ENCODE peak calls at places on chromosomes 3 and 15, in six cellular contexts. One of them, this sample, is unnamed. For H3K9me3, the result is how much of the 10 kb centered on the place peaks cover.

GRCh38 chr3:105417538-105418289 is 51.0 kb downstream of the ALCAM start:
- DNase-seq in naive thymus-derived CD4-positive, alpha-beta T cell: no peak
- DNase-seq in Panc1: no peak
- DNase-seq in body of pancreas: no peak
- DNase-seq in endothelial cell of umbilical vein: peak
- DNase-seq in testis: no peak
- DNase-seq in this sample: no peak

GRCh38 chr3:9087831-9088413 is 124.7 kb upstream of the RAD18 start:
- DNase-seq in naive thymus-derived CD4-positive, alpha-beta T cell: no peak
- DNase-seq in Panc1: no peak
- DNase-seq in body of pancreas: peak
- DNase-seq in endothelial cell of umbilical vein: no peak
- DNase-seq in testis: no peak
- DNase-seq in this sample: no peak

GRCh38 chr15:60575995-60576394 is 97.1 kb upstream of the ICE2 start:
- DNase-seq in naive thymus-derived CD4-positive, alpha-beta T cell: no peak
- DNase-seq in Panc1: no peak
- DNase-seq in body of pancreas: no peak
- DNase-seq in endothelial cell of umbilical vein: no peak
- DNase-seq in testis: no peak
- DNase-seq in this sample: no peak

GRCh38 chr3:126439968-126440708 is 35.6 kb downstream of the ZXDC start:
- DNase-seq in naive thymus-derived CD4-positive, alpha-beta T cell: no peak
- DNase-seq in Panc1: no peak
- DNase-seq in body of pancreas: no peak
- DNase-seq in endothelial cell of umbilical vein: no peak
- DNase-seq in testis: no peak
- DNase-seq in this sample: no peak

GRCh38 chr15:69808756-69809155 is 289.0 kb downstream of the TLE3 start:
- DNase-seq in naive thymus-derived CD4-positive, alpha-beta T cell: no peak
- DNase-seq in Panc1: no peak
- DNase-seq in body of pancreas: peak
- DNase-seq in endothelial cell of umbilical vein: no peak
- DNase-seq in testis: no peak
- DNase-seq in this sample: no peak

GRCh38 chr3:47890832-47891620 is 88.1 kb downstream of the DHX30 start:
- DNase-seq in naive thymus-derived CD4-positive, alpha-beta T cell: no peak
- DNase-seq in Panc1: no peak
- DNase-seq in body of pancreas: peak
- DNase-seq in endothelial cell of umbilical vein: no peak
- DNase-seq in testis: peak
- DNase-seq in this sample: no peak

GRCh38 chr3:43105597-43106292 is at the start of gene POMGNT2:
- DNase-seq in naive thymus-derived CD4-positive, alpha-beta T cell: peak
- DNase-seq in Panc1: peak
- DNase-seq in body of pancreas: peak
- DNase-seq in endothelial cell of umbilical vein: peak
- DNase-seq in testis: peak
- DNase-seq in this sample: peak

GRCh38 chr3:71903141-71903540 is 118.2 kb upstream of the PROK2 start:
- DNase-seq in naive thymus-derived CD4-positive, alpha-beta T cell: no peak
- DNase-seq in Panc1: no peak
- DNase-seq in body of pancreas: peak
- DNase-seq in endothelial cell of umbilical vein: no peak
- DNase-seq in testis: no peak
- DNase-seq in this sample: no peak

GRCh38 chr3:23800731-23801130 is 5.0 kb upstream of the UBE2E1 start:
- DNase-seq in naive thymus-derived CD4-positive, alpha-beta T cell: no peak
- DNase-seq in Panc1: no peak
- DNase-seq in body of pancreas: no peak
- DNase-seq in endothelial cell of umbilical vein: peak
- DNase-seq in testis: no peak
- DNase-seq in this sample: no peak

GRCh38 chr3:184526158-184526483 is 35.5 kb upstream of the EPHB3 start:
- DNase-seq in naive thymus-derived CD4-positive, alpha-beta T cell: no peak
- DNase-seq in Panc1: no peak
- DNase-seq in body of pancreas: no peak
- DNase-seq in endothelial cell of umbilical vein: no peak
- DNase-seq in testis: no peak
- DNase-seq in this sample: no peak

GRCh38 chr15:38455096-38455495 is 1.2 kb downstream of the FAM98B start:
- DNase-seq in naive thymus-derived CD4-positive, alpha-beta T cell: no peak
- DNase-seq in Panc1: no peak
- DNase-seq in body of pancreas: no peak
- DNase-seq in endothelial cell of umbilical vein: peak
- DNase-seq in testis: no peak
- DNase-seq in this sample: no peak

GRCh38 chr3:52845691-52846426 is 11.0 kb upstream of the MUSTN1 start:
- DNase-seq in naive thymus-derived CD4-positive, alpha-beta T cell: no peak
- DNase-seq in Panc1: no peak
- DNase-seq in body of pancreas: no peak
- DNase-seq in endothelial cell of umbilical vein: no peak
- DNase-seq in testis: no peak
- DNase-seq in this sample: no peak

GRCh38 chr3:101978348-101978747 is 129.0 kb downstream of the NFKBIZ start:
- DNase-seq in naive thymus-derived CD4-positive, alpha-beta T cell: no peak
- DNase-seq in Panc1: no peak
- DNase-seq in body of pancreas: no peak
- DNase-seq in endothelial cell of umbilical vein: no peak
- DNase-seq in testis: no peak
- DNase-seq in this sample: no peak

GRCh38 chr3:53791317-53791716 is 54.9 kb downstream of the CHDH start:
- DNase-seq in naive thymus-derived CD4-positive, alpha-beta T cell: no peak
- DNase-seq in Panc1: no peak
- DNase-seq in body of pancreas: no peak
- DNase-seq in endothelial cell of umbilical vein: no peak
- DNase-seq in testis: no peak
- DNase-seq in this sample: no peak

GRCh38 chr3:73577704-73578103 is 47.0 kb downstream of the PDZRN3 start:
- DNase-seq in naive thymus-derived CD4-positive, alpha-beta T cell: no peak
- DNase-seq in Panc1: no peak
- DNase-seq in body of pancreas: no peak
- DNase-seq in endothelial cell of umbilical vein: no peak
- DNase-seq in testis: no peak
- DNase-seq in this sample: no peak

GRCh38 chr3:18237251-18238005 is 187.7 kb downstream of the SATB1 start:
- DNase-seq in naive thymus-derived CD4-positive, alpha-beta T cell: no peak
- DNase-seq in Panc1: no peak
- DNase-seq in body of pancreas: no peak
- DNase-seq in endothelial cell of umbilical vein: peak
- DNase-seq in testis: no peak
- DNase-seq in this sample: no peak

GRCh38 chr3:35417080-35417479 is 222.2 kb upstream of the ARPP21 start:
- DNase-seq in naive thymus-derived CD4-positive, alpha-beta T cell: no peak
- DNase-seq in Panc1: no peak
- DNase-seq in body of pancreas: no peak
- DNase-seq in endothelial cell of umbilical vein: no peak
- DNase-seq in testis: no peak
- DNase-seq in this sample: no peak

GRCh38 chr3:83193526-83193925 is 1432.1 kb upstream of the GBE1 start:
- DNase-seq in naive thymus-derived CD4-positive, alpha-beta T cell: no peak
- DNase-seq in Panc1: no peak
- DNase-seq in body of pancreas: no peak
- DNase-seq in endothelial cell of umbilical vein: no peak
- DNase-seq in testis: no peak
- DNase-seq in this sample: no peak

GRCh38 chr3:127149621-127150310 is 43.2 kb upstream of the PRR23E start:
- DNase-seq in naive thymus-derived CD4-positive, alpha-beta T cell: no peak
- DNase-seq in Panc1: no peak
- DNase-seq in body of pancreas: no peak
- DNase-seq in endothelial cell of umbilical vein: no peak
- DNase-seq in testis: no peak
- DNase-seq in this sample: no peak

GRCh38 chr3:172285844-172286243 is 162.4 kb downstream of the GHSR start:
- DNase-seq in naive thymus-derived CD4-positive, alpha-beta T cell: no peak
- DNase-seq in Panc1: no peak
- DNase-seq in body of pancreas: no peak
- DNase-seq in endothelial cell of umbilical vein: no peak
- DNase-seq in testis: no peak
- DNase-seq in this sample: no peak

GRCh38 chr3:114104414-114104813 is 47.9 kb downstream of the QTRT2 start:
- DNase-seq in naive thymus-derived CD4-positive, alpha-beta T cell: no peak
- DNase-seq in Panc1: peak
- DNase-seq in body of pancreas: no peak
- DNase-seq in endothelial cell of umbilical vein: no peak
- DNase-seq in testis: no peak
- DNase-seq in this sample: no peak

GRCh38 chr15:88472225-88472624 is 4.7 kb downstream of the MRPS11 start:
- DNase-seq in naive thymus-derived CD4-positive, alpha-beta T cell: no peak
- DNase-seq in Panc1: no peak
- DNase-seq in body of pancreas: no peak
- DNase-seq in endothelial cell of umbilical vein: no peak
- DNase-seq in testis: no peak
- DNase-seq in this sample: no peak

GRCh38 chr15:96838088-96838487 is 507.6 kb downstream of the NR2F2 start:
- DNase-seq in naive thymus-derived CD4-positive, alpha-beta T cell: no peak
- DNase-seq in Panc1: no peak
- DNase-seq in body of pancreas: no peak
- DNase-seq in endothelial cell of umbilical vein: no peak
- DNase-seq in testis: no peak
- DNase-seq in this sample: no peak

GRCh38 chr3:195224156-195224979 is 46.6 kb downstream of the XXYLT1 start:
- DNase-seq in naive thymus-derived CD4-positive, alpha-beta T cell: no peak
- DNase-seq in Panc1: no peak
- DNase-seq in body of pancreas: no peak
- DNase-seq in endothelial cell of umbilical vein: no peak
- DNase-seq in testis: no peak
- DNase-seq in this sample: no peak

GRCh38 chr3:89851974-89852621 is 744.7 kb downstream of the EPHA3 start:
- DNase-seq in naive thymus-derived CD4-positive, alpha-beta T cell: no peak
- DNase-seq in Panc1: no peak
- DNase-seq in body of pancreas: peak
- DNase-seq in endothelial cell of umbilical vein: no peak
- DNase-seq in testis: peak
- DNase-seq in this sample: no peak

GRCh38 chr15:89141885-89142284 is 53.6 kb downstream of the ABHD2 start:
- DNase-seq in naive thymus-derived CD4-positive, alpha-beta T cell: no peak
- DNase-seq in Panc1: no peak
- DNase-seq in body of pancreas: no peak
- DNase-seq in endothelial cell of umbilical vein: no peak
- DNase-seq in testis: no peak
- DNase-seq in this sample: no peak

GRCh38 chr3:149936812-149937230 is 33.9 kb downstream of the PFN2 start:
- DNase-seq in naive thymus-derived CD4-positive, alpha-beta T cell: no peak
- DNase-seq in Panc1: peak
- DNase-seq in body of pancreas: peak
- DNase-seq in endothelial cell of umbilical vein: peak
- DNase-seq in testis: no peak
- DNase-seq in this sample: no peak

GRCh38 chr3:12454808-12455121 is 29.5 kb upstream of the TSEN2 start:
- DNase-seq in naive thymus-derived CD4-positive, alpha-beta T cell: no peak
- DNase-seq in Panc1: no peak
- DNase-seq in body of pancreas: no peak
- DNase-seq in endothelial cell of umbilical vein: no peak
- DNase-seq in testis: no peak
- DNase-seq in this sample: no peak

GRCh38 chr3:49641921-49642707 is 32.0 kb upstream of the APEH start:
- DNase-seq in naive thymus-derived CD4-positive, alpha-beta T cell: no peak
- DNase-seq in Panc1: no peak
- DNase-seq in body of pancreas: no peak
- DNase-seq in endothelial cell of umbilical vein: no peak
- DNase-seq in testis: no peak
- DNase-seq in this sample: no peak

GRCh38 chr3:12060139-12060831 is 56.1 kb downstream of the SYN2 start:
- DNase-seq in naive thymus-derived CD4-positive, alpha-beta T cell: no peak
- DNase-seq in Panc1: no peak
- DNase-seq in body of pancreas: no peak
- DNase-seq in endothelial cell of umbilical vein: no peak
- DNase-seq in testis: no peak
- DNase-seq in this sample: no peak

GRCh38 chr3:138916824-138917223 is 30.1 kb downstream of the FOXL2 start:
- DNase-seq in naive thymus-derived CD4-positive, alpha-beta T cell: no peak
- DNase-seq in Panc1: no peak
- DNase-seq in body of pancreas: peak
- DNase-seq in endothelial cell of umbilical vein: no peak
- DNase-seq in testis: no peak
- DNase-seq in this sample: no peak

GRCh38 chr15:100881573-100882336 is 2.1 kb downstream of the ALDH1A3 start:
- DNase-seq in naive thymus-derived CD4-positive, alpha-beta T cell: no peak
- DNase-seq in Panc1: no peak
- DNase-seq in body of pancreas: no peak
- DNase-seq in endothelial cell of umbilical vein: no peak
- DNase-seq in testis: no peak
- DNase-seq in this sample: no peak
- H3K4me3 ChIP-seq in naive thymus-derived CD4-positive, alpha-beta T cell: no peak
- H3K4me3 ChIP-seq in Panc1: peak
- H3K4me3 ChIP-seq in body of pancreas: no peak
- H3K4me3 ChIP-seq in endothelial cell of umbilical vein: no peak
- H3K4me3 ChIP-seq in testis: peak
- H3K4me3 ChIP-seq in this sample: no peak

GRCh38 chr3:137869022-137869421 is 104.9 kb downstream of the SOX14 start:
- DNase-seq in naive thymus-derived CD4-positive, alpha-beta T cell: no peak
- DNase-seq in Panc1: no peak
- DNase-seq in body of pancreas: no peak
- DNase-seq in endothelial cell of umbilical vein: no peak
- DNase-seq in testis: no peak
- DNase-seq in this sample: no peak
- H3K9me3 ChIP-seq in naive thymus-derived CD4-positive, alpha-beta T cell: under half
- H3K9me3 ChIP-seq in Panc1: under half
- H3K9me3 ChIP-seq in body of pancreas: under half
- H3K9me3 ChIP-seq in endothelial cell of umbilical vein: under half
- H3K9me3 ChIP-seq in testis: under half
- H3K9me3 ChIP-seq in this sample: under half

GRCh38 chr3:29950232-29950631 is 656.2 kb upstream of the TGFBR2 start:
- DNase-seq in naive thymus-derived CD4-positive, alpha-beta T cell: no peak
- DNase-seq in Panc1: no peak
- DNase-seq in body of pancreas: no peak
- DNase-seq in endothelial cell of umbilical vein: no peak
- DNase-seq in testis: no peak
- DNase-seq in this sample: no peak
- H3K27ac ChIP-seq in naive thymus-derived CD4-positive, alpha-beta T cell: no peak
- H3K27ac ChIP-seq in Panc1: no peak
- H3K27ac ChIP-seq in body of pancreas: no peak
- H3K27ac ChIP-seq in endothelial cell of umbilical vein: no peak
- H3K27ac ChIP-seq in testis: no peak
- H3K27ac ChIP-seq in this sample: no peak

GRCh38 chr15:99324082-99324620 is 72.9 kb downstream of the LRRC28 start:
- DNase-seq in naive thymus-derived CD4-positive, alpha-beta T cell: no peak
- DNase-seq in Panc1: no peak
- DNase-seq in body of pancreas: no peak
- DNase-seq in endothelial cell of umbilical vein: peak
- DNase-seq in testis: no peak
- DNase-seq in this sample: no peak
- H3K4me3 ChIP-seq in naive thymus-derived CD4-positive, alpha-beta T cell: no peak
- H3K4me3 ChIP-seq in Panc1: no peak
- H3K4me3 ChIP-seq in body of pancreas: no peak
- H3K4me3 ChIP-seq in endothelial cell of umbilical vein: no peak
- H3K4me3 ChIP-seq in testis: no peak
- H3K4me3 ChIP-seq in this sample: no peak

This sample was measured in esophagus squamous epithelium.